ENCODE peak calls at places on chromosomes 7 and 10, in eight cellular contexts. One of them, this sample, is unnamed.

GRCh38 chr7:13279854-13280435 is 592.5 kb downstream of the ARL4A start:
- DNase-seq in neural progenitor cell: peak; percentile 40
- DNase-seq in brain microvascular endothelial cell: no peak
- DNase-seq in esophagus squamous epithelium: no peak
- DNase-seq in endodermal cell: no peak
- DNase-seq in HepG2: peak; percentile 5
- DNase-seq in heart left ventricle: no peak
- DNase-seq in bronchial epithelial cell: peak; percentile 29
- DNase-seq in this sample: peak; percentile 55

GRCh38 chr10:76106611-76107010 is 675.2 kb downstream of the LRMDA start:
- DNase-seq in bronchial epithelial cell: no peak
- DNase-seq in neural progenitor cell: no peak
- DNase-seq in brain microvascular endothelial cell: no peak
- DNase-seq in HepG2: no peak
- DNase-seq in heart left ventricle: no peak
- DNase-seq in endodermal cell: no peak
- DNase-seq in esophagus squamous epithelium: no peak
- DNase-seq in this sample: no peak

GRCh38 chr7:40659231-40659630 is 524.4 kb downstream of the SUGCT start:
- DNase-seq in brain microvascular endothelial cell: no peak
- DNase-seq in endodermal cell: no peak
- DNase-seq in HepG2: no peak
- DNase-seq in bronchial epithelial cell: no peak
- DNase-seq in esophagus squamous epithelium: no peak
- DNase-seq in neural progenitor cell: no peak
- DNase-seq in heart left ventricle: peak; percentile 31
- DNase-seq in this sample: no peak

GRCh38 chr10:11539191-11539868 is 72.1 kb downstream of the USP6NL start:
- DNase-seq in endodermal cell: peak; percentile 61
- DNase-seq in bronchial epithelial cell: peak; percentile 75
- DNase-seq in neural progenitor cell: no peak
- DNase-seq in brain microvascular endothelial cell: no peak
- DNase-seq in esophagus squamous epithelium: no peak
- DNase-seq in heart left ventricle: no peak
- DNase-seq in HepG2: peak; percentile 30
- DNase-seq in this sample: peak; percentile 66

GRCh38 chr10:42177077-42177792 is 461.1 kb downstream of the ZNF33B start:
- DNase-seq in endodermal cell: no peak
- DNase-seq in HepG2: no peak
- DNase-seq in brain microvascular endothelial cell: no peak
- DNase-seq in heart left ventricle: no peak
- DNase-seq in bronchial epithelial cell: no peak
- DNase-seq in neural progenitor cell: no peak
- DNase-seq in esophagus squamous epithelium: no peak
- DNase-seq in this sample: no peak

GRCh38 chr10:124745678-124746077 is 1.5 kb upstream of the FAM53B start:
- DNase-seq in bronchial epithelial cell: peak; percentile 92
- DNase-seq in HepG2: peak; percentile 56
- DNase-seq in endodermal cell: no peak
- DNase-seq in neural progenitor cell: peak; percentile 46
- DNase-seq in esophagus squamous epithelium: no peak
- DNase-seq in brain microvascular endothelial cell: peak; percentile 35
- DNase-seq in heart left ventricle: no peak
- DNase-seq in this sample: peak; percentile 79

GRCh38 chr7:131105294-131105802 is 222.3 kb upstream of the MKLN1 start:
- DNase-seq in brain microvascular endothelial cell: no peak
- DNase-seq in endodermal cell: peak; percentile 73
- DNase-seq in heart left ventricle: no peak
- DNase-seq in neural progenitor cell: no peak
- DNase-seq in esophagus squamous epithelium: no peak
- DNase-seq in HepG2: no peak
- DNase-seq in bronchial epithelial cell: no peak
- DNase-seq in this sample: no peak

GRCh38 chr10:64528294-64529002 is 1007.2 kb downstream of the REEP3 start:
- DNase-seq in brain microvascular endothelial cell: no peak
- DNase-seq in heart left ventricle: no peak
- DNase-seq in endodermal cell: no peak
- DNase-seq in bronchial epithelial cell: no peak
- DNase-seq in esophagus squamous epithelium: no peak
- DNase-seq in neural progenitor cell: no peak
- DNase-seq in HepG2: no peak
- DNase-seq in this sample: no peak

GRCh38 chr10:115129752-115130151 is 36.6 kb downstream of the ATRNL1 start:
- DNase-seq in brain microvascular endothelial cell: no peak
- DNase-seq in heart left ventricle: no peak
- DNase-seq in neural progenitor cell: peak; percentile 30
- DNase-seq in esophagus squamous epithelium: no peak
- DNase-seq in bronchial epithelial cell: peak; percentile 44
- DNase-seq in endodermal cell: no peak
- DNase-seq in HepG2: peak; percentile 10
- DNase-seq in this sample: peak; percentile 62

GRCh38 chr10:56349611-56350010 is 11.4 kb downstream of the ZWINT start:
- DNase-seq in HepG2: no peak
- DNase-seq in esophagus squamous epithelium: no peak
- DNase-seq in neural progenitor cell: no peak
- DNase-seq in bronchial epithelial cell: peak; percentile 25
- DNase-seq in brain microvascular endothelial cell: no peak
- DNase-seq in heart left ventricle: no peak
- DNase-seq in endodermal cell: no peak
- DNase-seq in this sample: no peak

GRCh38 chr10:78471723-78472541 is 438.3 kb downstream of the RPS24 start:
- DNase-seq in esophagus squamous epithelium: no peak
- DNase-seq in HepG2: peak; percentile 95
- DNase-seq in endodermal cell: no peak
- DNase-seq in brain microvascular endothelial cell: no peak
- DNase-seq in heart left ventricle: no peak
- DNase-seq in neural progenitor cell: no peak
- DNase-seq in bronchial epithelial cell: no peak
- DNase-seq in this sample: peak; percentile 59

GRCh38 chr7:120709931-120710330 is 148.0 kb downstream of the TSPAN12 start:
- DNase-seq in endodermal cell: no peak
- DNase-seq in heart left ventricle: no peak
- DNase-seq in HepG2: no peak
- DNase-seq in neural progenitor cell: no peak
- DNase-seq in bronchial epithelial cell: peak; percentile 14
- DNase-seq in brain microvascular endothelial cell: peak; percentile 13
- DNase-seq in esophagus squamous epithelium: no peak
- DNase-seq in this sample: peak; percentile 26

GRCh38 chr7:117219485-117219884 is 103.4 kb downstream of the WNT2 start:
- DNase-seq in bronchial epithelial cell: peak; percentile 22
- DNase-seq in endodermal cell: no peak
- DNase-seq in brain microvascular endothelial cell: no peak
- DNase-seq in esophagus squamous epithelium: no peak
- DNase-seq in heart left ventricle: no peak
- DNase-seq in neural progenitor cell: no peak
- DNase-seq in HepG2: no peak
- DNase-seq in this sample: peak; percentile 18

GRCh38 chr10:63466168-63466935 is 575 bp upstream of the JMJD1C start:
- DNase-seq in heart left ventricle: peak; percentile 53
- DNase-seq in bronchial epithelial cell: peak; percentile 57
- DNase-seq in HepG2: peak; percentile 54
- DNase-seq in esophagus squamous epithelium: no peak
- DNase-seq in brain microvascular endothelial cell: peak; percentile 53
- DNase-seq in endodermal cell: no peak
- DNase-seq in neural progenitor cell: peak; percentile 79
- DNase-seq in this sample: peak; percentile 62

GRCh38 chr10:124378817-124379510 is 39.8 kb downstream of the OAT start:
- DNase-seq in endodermal cell: peak; percentile 55
- DNase-seq in HepG2: no peak
- DNase-seq in esophagus squamous epithelium: no peak
- DNase-seq in bronchial epithelial cell: peak; percentile 88
- DNase-seq in brain microvascular endothelial cell: no peak
- DNase-seq in heart left ventricle: no peak
- DNase-seq in neural progenitor cell: no peak
- DNase-seq in this sample: no peak

GRCh38 chr7:39609462-39610149 is 13.8 kb upstream of the RALA start:
- DNase-seq in heart left ventricle: peak; percentile 19
- DNase-seq in endodermal cell: peak; percentile 80
- DNase-seq in HepG2: no peak
- DNase-seq in neural progenitor cell: peak; percentile 72
- DNase-seq in brain microvascular endothelial cell: no peak
- DNase-seq in esophagus squamous epithelium: no peak
- DNase-seq in bronchial epithelial cell: no peak
- DNase-seq in this sample: no peak

GRCh38 chr7:30057741-30058140 is 29.5 kb downstream of the PLEKHA8 start:
- DNase-seq in esophagus squamous epithelium: no peak
- DNase-seq in endodermal cell: no peak
- DNase-seq in bronchial epithelial cell: no peak
- DNase-seq in neural progenitor cell: no peak
- DNase-seq in HepG2: no peak
- DNase-seq in brain microvascular endothelial cell: no peak
- DNase-seq in heart left ventricle: no peak
- DNase-seq in this sample: no peak

GRCh38 chr7:30285067-30285530 is 702 bp downstream of the ZNRF2 start:
- DNase-seq in bronchial epithelial cell: no peak
- DNase-seq in esophagus squamous epithelium: no peak
- DNase-seq in neural progenitor cell: peak; percentile 81
- DNase-seq in brain microvascular endothelial cell: no peak
- DNase-seq in heart left ventricle: peak; percentile 33
- DNase-seq in HepG2: no peak
- DNase-seq in endodermal cell: peak; percentile 71
- DNase-seq in this sample: peak; percentile 31

GRCh38 chr7:45036801-45037200 is 36.8 kb downstream of the CCM2 start:
- DNase-seq in HepG2: no peak
- DNase-seq in bronchial epithelial cell: no peak
- DNase-seq in neural progenitor cell: no peak
- DNase-seq in esophagus squamous epithelium: no peak
- DNase-seq in brain microvascular endothelial cell: no peak
- DNase-seq in heart left ventricle: no peak
- DNase-seq in endodermal cell: no peak
- DNase-seq in this sample: no peak

GRCh38 chr10:77267703-77268630 is 369.6 kb downstream of the KCNMA1 start:
- DNase-seq in endodermal cell: no peak
- DNase-seq in heart left ventricle: no peak
- DNase-seq in bronchial epithelial cell: no peak
- DNase-seq in esophagus squamous epithelium: no peak
- DNase-seq in brain microvascular endothelial cell: peak; percentile 77
- DNase-seq in HepG2: no peak
- DNase-seq in neural progenitor cell: no peak
- DNase-seq in this sample: no peak

GRCh38 chr10:107028249-107028648 is 136.3 kb downstream of the SORCS1 start:
- DNase-seq in neural progenitor cell: no peak
- DNase-seq in heart left ventricle: no peak
- DNase-seq in endodermal cell: no peak
- DNase-seq in esophagus squamous epithelium: no peak
- DNase-seq in bronchial epithelial cell: no peak
- DNase-seq in brain microvascular endothelial cell: no peak
- DNase-seq in HepG2: no peak
- DNase-seq in this sample: no peak

GRCh38 chr10:132170561-132171361 is 16.0 kb upstream of the DPYSL4 start:
- DNase-seq in heart left ventricle: no peak
- DNase-seq in brain microvascular endothelial cell: no peak
- DNase-seq in bronchial epithelial cell: no peak
- DNase-seq in neural progenitor cell: no peak
- DNase-seq in esophagus squamous epithelium: no peak
- DNase-seq in endodermal cell: no peak
- DNase-seq in HepG2: no peak
- DNase-seq in this sample: no peak

GRCh38 chr7:25260862-25261454 is 32.7 kb upstream of the NPVF start:
- DNase-seq in brain microvascular endothelial cell: peak; percentile 16
- DNase-seq in esophagus squamous epithelium: no peak
- DNase-seq in HepG2: no peak
- DNase-seq in heart left ventricle: no peak
- DNase-seq in endodermal cell: no peak
- DNase-seq in bronchial epithelial cell: peak; percentile 31
- DNase-seq in neural progenitor cell: no peak
- DNase-seq in this sample: peak; percentile 67
- H3K4me3 ChIP-seq in brain microvascular endothelial cell: no peak overlapping the region
- H3K4me3 ChIP-seq in esophagus squamous epithelium: peak overlapping the region; percentile 11
- H3K4me3 ChIP-seq in HepG2: no peak overlapping the region
- H3K4me3 ChIP-seq in heart left ventricle: no peak overlapping the region
- H3K4me3 ChIP-seq in endodermal cell: no peak overlapping the region
- H3K4me3 ChIP-seq in bronchial epithelial cell: no peak overlapping the region
- H3K4me3 ChIP-seq in neural progenitor cell: no peak overlapping the region
- H3K4me3 ChIP-seq in this sample: no peak overlapping the region

DNA sequence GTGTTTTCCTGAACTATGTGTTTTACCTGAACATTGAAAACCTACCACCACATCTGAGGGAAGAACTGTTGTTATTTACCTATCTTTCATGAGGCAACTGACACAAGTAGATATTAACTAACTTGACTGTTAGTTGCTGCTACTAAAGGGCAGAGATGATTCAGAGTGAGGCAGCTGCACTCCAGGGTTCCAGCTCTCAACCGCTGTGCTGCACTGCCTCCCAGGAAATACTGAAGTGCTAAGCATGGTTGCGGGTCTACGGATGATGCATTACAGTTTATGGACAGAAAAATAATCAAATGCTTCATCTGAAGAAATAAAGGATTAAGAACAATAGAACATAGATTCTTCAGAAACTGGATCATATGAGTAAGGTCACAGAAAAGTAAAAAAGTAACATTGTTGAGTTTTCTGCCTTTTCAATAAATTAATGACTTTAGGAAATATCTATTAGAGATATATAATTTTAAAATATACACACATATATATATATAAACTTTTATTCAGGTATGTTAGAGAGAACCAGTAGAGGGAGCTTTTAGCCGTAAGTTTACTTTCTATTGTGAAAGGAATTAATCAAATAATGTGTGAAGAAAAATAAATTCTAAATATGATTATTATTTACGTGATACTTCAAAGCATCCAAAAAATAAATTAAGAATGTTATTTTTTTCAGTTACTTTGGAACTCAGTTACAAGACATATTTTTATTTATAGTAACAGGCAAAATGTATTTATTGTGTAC is 620.0 kb downstream of the CNTNAP2 start:
- DNase-seq in brain microvascular endothelial cell: peak; percentile 16
- DNase-seq in HepG2: no peak
- DNase-seq in esophagus squamous epithelium: no peak
- DNase-seq in endodermal cell: peak; percentile 43
- DNase-seq in heart left ventricle: no peak
- DNase-seq in neural progenitor cell: no peak
- DNase-seq in bronchial epithelial cell: peak; percentile 0
- DNase-seq in this sample: peak; percentile 13
- TF ChIP-seq CTCF in brain microvascular endothelial cell: no peak
- TF ChIP-seq CTCF in HepG2: no peak
- TF ChIP-seq CTCF in esophagus squamous epithelium: no peak
- TF ChIP-seq CTCF in endodermal cell: peak; percentile 65
- TF ChIP-seq CTCF in heart left ventricle: no peak
- TF ChIP-seq CTCF in neural progenitor cell: peak; percentile 14
- TF ChIP-seq CTCF in bronchial epithelial cell: no peak
- TF ChIP-seq CTCF in this sample: peak; percentile 22

GRCh38 chr10:87092356-87092860 is 2.2 kb downstream of the GLUD1 start:
- DNase-seq in neural progenitor cell: peak; percentile 7
- DNase-seq in HepG2: no peak
- DNase-seq in heart left ventricle: no peak
- DNase-seq in esophagus squamous epithelium: no peak
- DNase-seq in endodermal cell: no peak
- DNase-seq in bronchial epithelial cell: peak; percentile 34
- DNase-seq in brain microvascular endothelial cell: peak; percentile 23
- DNase-seq in this sample: peak; percentile 58
- H3K4me3 ChIP-seq in neural progenitor cell: peak overlapping the region; percentile 81
- H3K4me3 ChIP-seq in HepG2: peak overlapping the region; percentile 91
- H3K4me3 ChIP-seq in heart left ventricle: peak overlapping the region; percentile 89
- H3K4me3 ChIP-seq in esophagus squamous epithelium: peak overlapping the region; percentile 92
- H3K4me3 ChIP-seq in endodermal cell: peak overlapping the region; percentile 92
- H3K4me3 ChIP-seq in bronchial epithelial cell: peak overlapping the region; percentile 82
- H3K4me3 ChIP-seq in brain microvascular endothelial cell: peak overlapping the region; percentile 78
- H3K4me3 ChIP-seq in this sample: peak overlapping the region; percentile 84

GRCh38 chr7:103093429-103093828 is 18.5 kb downstream of the ARMC10 start:
- DNase-seq in endodermal cell: no peak
- DNase-seq in HepG2: no peak
- DNase-seq in heart left ventricle: no peak
- DNase-seq in bronchial epithelial cell: peak; percentile 81
- DNase-seq in brain microvascular endothelial cell: no peak
- DNase-seq in neural progenitor cell: no peak
- DNase-seq in esophagus squamous epithelium: no peak
- DNase-seq in this sample: no peak

GRCh38 chr7:103094102-103094501 is 19.2 kb downstream of the ARMC10 start:
- DNase-seq in HepG2: no peak
- DNase-seq in esophagus squamous epithelium: no peak
- DNase-seq in brain microvascular endothelial cell: no peak
- DNase-seq in neural progenitor cell: no peak
- DNase-seq in heart left ventricle: no peak
- DNase-seq in endodermal cell: no peak
- DNase-seq in bronchial epithelial cell: no peak
- DNase-seq in this sample: peak; percentile 14
- TF ChIP-seq CTCF in HepG2: peak; percentile 33
- TF ChIP-seq CTCF in esophagus squamous epithelium: no peak
- TF ChIP-seq CTCF in brain microvascular endothelial cell: no peak
- TF ChIP-seq CTCF in neural progenitor cell: no peak
- TF ChIP-seq CTCF in heart left ventricle: no peak
- TF ChIP-seq CTCF in endodermal cell: peak; percentile 49
- TF ChIP-seq CTCF in bronchial epithelial cell: no peak
- TF ChIP-seq CTCF in this sample: no peak